ENCODE peak calls at places on chromosome 15, in four cellular contexts. D is stimulated activated CD4-positive, alpha-beta T cell treated with anti-CD3 and anti-CD28 coated beads, Interleukin-2, amount 100 ng/mL, for 48 hours; E is NCI-H1417; A is stimulated activated CD8-positive, alpha-beta memory T cell treated with anti-CD3 and anti-CD28 coated beads, Interleukin-7, amount 100 ng/mL, for 1 hour. L is an unnamed sample.

GRCh38 chr15:81163961-81164800 is 30.1 kb downstream of the CFAP161 start:
- DNase-seq in A (no peak), E (no peak), D (no peak), L (peak)

GRCh38 chr15:44676676-44677075 is 13.2 kb upstream of the SPG11 start:
- DNase-seq in A (no peak), E (no peak), D (no peak), L (no peak)

GRCh38 chr15:67039349-67040075 is 25.9 kb upstream of the SMAD3 start:
- DNase-seq in A (no peak), E (no peak), D (no peak), L (peak)

GRCh38 chr15:101795455-101795854 is 7.9 kb upstream of the OR4F6 start:
- DNase-seq in A (no peak), D (no peak), E (no peak), L (no peak)

GRCh38 chr15:70475439-70475781 is 287.9 kb downstream of the UACA start:
- DNase-seq in A (no peak), D (no peak), E (no peak), L (no peak)

GRCh38 chr15:96554541-96554940 is 224.0 kb downstream of the NR2F2 start:
- DNase-seq in A (no peak), E (no peak), D (no peak), L (no peak)

GRCh38 chr15:41989573-41990242 is 17.4 kb upstream of the EHD4 start:
- DNase-seq in D (peak), E (peak), A (peak), L (no peak)

GRCh38 chr15:83210619-83211018 is 3.0 kb upstream of the HDGFL3 start:
- DNase-seq in E (peak), D (no peak), A (no peak), L (no peak)

GRCh38 chr15:44861439-44861910 is 95.0 kb upstream of the TERB2 start:
- DNase-seq in D (no peak), E (no peak), A (no peak), L (no peak)

GRCh38 chr15:70327328-70328136 is 229.8 kb upstream of the TLE3 start:
- DNase-seq in E (no peak), D (no peak), A (no peak), L (no peak)

GRCh38 chr15:36507458-36507857 is 72.0 kb upstream of the CDIN1 start:
- DNase-seq in D (no peak), A (no peak), E (peak), L (no peak)

GRCh38 chr15:25611603-25612002 is 172.8 kb upstream of the UBE3A start:
- DNase-seq in D (no peak), A (no peak), E (no peak), L (no peak)

GRCh38 chr15:28131400-28131799 is 32.3 kb upstream of the OCA2 start:
- DNase-seq in E (no peak), A (no peak), D (no peak), L (no peak)

GRCh38 chr15:43273243-43273642 is 6.5 kb upstream of the TGM5 start:
- DNase-seq in A (no peak), D (no peak), E (no peak), L (no peak)

GRCh38 chr15:41607033-41607432 is 48.0 kb downstream of the TYRO3 start:
- DNase-seq in E (no peak), A (no peak), D (no peak), L (no peak)

GRCh38 chr15:51368751-51369450 is 27.4 kb downstream of the GLDN start:
- DNase-seq in E (no peak), A (no peak), D (no peak), L (no peak)

GRCh38 chr15:50854594-50855490 is 53.6 kb upstream of the AP4E1 start:
- DNase-seq in D (no peak), A (no peak), E (no peak), L (no peak)

GRCh38 chr15:70569139-70569717 is 194.1 kb downstream of the UACA start:
- DNase-seq in E (peak), A (no peak), D (no peak), L (peak)

GRCh38 chr15:100254694-100255093 is 87.1 kb downstream of the ADAMTS17 start:
- DNase-seq in A (no peak), D (no peak), E (peak), L (no peak)

GRCh38 chr15:51377038-51377761 is 35.7 kb downstream of the GLDN start:
- DNase-seq in A (no peak), D (no peak), E (no peak), L (no peak)

GRCh38 chr15:36230741-36231140 is 348.7 kb upstream of the CDIN1 start:
- DNase-seq in E (no peak), D (no peak), A (no peak), L (no peak)

GRCh38 chr15:41698779-41699178 is 38.6 kb downstream of the MGA start:
- DNase-seq in A (no peak), E (no peak), D (no peak), L (no peak)

GRCh38 chr15:75073197-75073596 is 49.8 kb downstream of the PPCDC start:
- DNase-seq in E (no peak), A (no peak), D (no peak), L (no peak)

GRCh38 chr15:53978248-53978906 is at the start of gene UNC13C:
- DNase-seq in A (no peak), D (no peak), E (peak), L (no peak)

L was measured in CMK.